ENCODE peak calls at places on chromosomes 16 and 17, in seven cellular contexts. G, F, K, L, X, N and I are unnamed samples.

GRCh38 chr16:58709338-58709737 is 24.8 kb upstream of the SLC38A7 start:
- DNase-seq in G (no peak), F (no peak), K (no peak), L (no peak), X (no peak), N (no peak), I (no peak)

GRCh38 chr17:3683054-3683511 is 12.9 kb downstream of the P2RX5 start:
- DNase-seq in G (no peak), F (no peak), K (no peak), L (no peak), X (peak), N (peak), I (peak)

GRCh38 chr16:60929-61878 is 7.6 kb downstream of the SNRNP25 start:
- DNase-seq in G (no peak), F (no peak), K (peak), L (no peak), X (no peak), N (no peak), I (no peak)

GRCh38 chr17:8069587-8069860 is 18.0 kb downstream of the ALOX12B start:
- DNase-seq in G (no peak), F (no peak), K (no peak), L (no peak), X (no peak), N (no peak), I (no peak)

GRCh38 chr17:40319651-40320550 is 10.9 kb downstream of the RARA start:
- DNase-seq in G (no peak), F (no peak), K (no peak), L (no peak), X (peak), N (no peak), I (no peak)

GRCh38 chr16:1993731-1994131 is 4.0 kb downstream of the SYNGR3 start:
- DNase-seq in G (no peak), F (no peak), K (no peak), L (peak), X (no peak), N (no peak), I (peak)

GRCh38 chr16:59259074-59259963 is 525.2 kb upstream of the GOT2 start:
- DNase-seq in G (no peak), F (no peak), K (no peak), L (no peak), X (no peak), N (no peak), I (no peak)

GRCh38 chr17:13413001-13413400 is 188.7 kb downstream of the HS3ST3A1 start:
- DNase-seq in G (no peak), F (no peak), K (no peak), L (peak), X (no peak), N (no peak), I (no peak)

GRCh38 chr17:6423931-6424330 is 11.0 kb downstream of the AIPL1 start:
- DNase-seq in G (no peak), F (no peak), K (no peak), L (no peak), X (no peak), N (no peak), I (no peak)

GRCh38 chr17:6425407-6425806 is 9.5 kb downstream of the AIPL1 start:
- DNase-seq in G (no peak), F (no peak), K (no peak), L (no peak), X (no peak), N (no peak), I (no peak)

GRCh38 chr17:6421700-6422604 is 13.0 kb downstream of the AIPL1 start:
- DNase-seq in G (peak), F (peak), K (peak), L (peak), X (peak), N (peak), I (peak)

GRCh38 chr17:6420173-6420641 is 14.7 kb downstream of the AIPL1 start:
- DNase-seq in G (no peak), F (no peak), K (no peak), L (peak), X (no peak), N (no peak), I (peak)

GRCh38 chr17:6422654-6423241 is 12.2 kb downstream of the AIPL1 start:
- DNase-seq in G (no peak), F (no peak), K (no peak), L (no peak), X (no peak), N (no peak), I (no peak)
- TF ChIP-seq CTCF in G (no peak), F (no peak), K (no peak), L (no peak), X (no peak), N (no peak), I (no peak)

GRCh38 chr17:18257747-18258355 is 687 bp downstream of the FLII start:
- DNase-seq in G (peak), F (peak), K (peak), L (peak), X (no peak), N (peak), I (peak)
- TF ChIP-seq CTCF in G (peak), F (no peak), K (no peak), L (no peak), X (no peak), N (no peak), I (no peak)

DNA sequence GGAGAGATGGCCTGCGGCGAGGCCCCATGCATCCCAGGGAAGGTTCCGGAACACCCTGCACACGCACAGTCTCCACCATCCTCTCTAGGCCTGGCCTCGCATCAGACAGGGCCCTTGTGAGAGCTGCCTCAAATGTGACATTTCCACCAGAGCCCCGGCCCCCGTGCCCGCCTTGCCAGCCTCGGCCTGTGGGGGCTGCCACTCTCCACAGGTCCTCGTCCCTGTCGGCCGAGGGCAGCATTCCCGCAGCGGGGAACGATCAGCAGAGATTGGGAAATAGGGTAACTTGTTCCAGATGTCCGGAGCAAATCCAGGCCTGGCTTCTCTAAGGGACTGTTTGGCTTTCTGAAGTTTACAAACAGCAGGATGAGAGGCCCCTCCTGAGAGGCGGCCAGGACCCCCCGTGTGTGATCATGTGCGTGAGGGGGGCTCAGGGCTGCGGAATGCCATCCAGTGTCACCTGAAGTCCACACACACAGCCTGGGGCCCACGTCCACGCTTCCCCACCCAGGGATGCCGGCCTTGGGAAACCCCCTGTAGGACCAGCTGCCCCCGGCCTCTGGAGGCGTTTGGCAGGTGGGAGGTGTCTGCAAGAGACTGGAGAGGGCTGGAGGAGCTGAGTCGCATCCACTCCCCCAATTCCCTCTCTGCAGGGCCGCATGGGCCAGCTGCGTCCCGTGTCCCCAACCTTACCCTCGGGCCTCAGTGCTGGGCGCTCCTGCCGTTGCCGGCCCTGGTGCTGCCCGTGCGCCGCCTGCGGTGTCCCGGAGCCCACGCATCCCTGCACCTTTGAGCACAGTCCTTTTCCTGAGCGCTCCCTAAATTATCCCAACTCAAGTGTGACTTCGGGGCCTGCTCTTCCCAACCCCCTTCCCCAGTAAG is 70.4 kb downstream of the ZDHHC7 start:
- DNase-seq in G (no peak), F (no peak), K (peak), L (peak), X (no peak), N (no peak), I (no peak)
- TF ChIP-seq CTCF in G (no peak), F (no peak), K (no peak), L (no peak), X (no peak), N (no peak), I (no peak)

DNA sequence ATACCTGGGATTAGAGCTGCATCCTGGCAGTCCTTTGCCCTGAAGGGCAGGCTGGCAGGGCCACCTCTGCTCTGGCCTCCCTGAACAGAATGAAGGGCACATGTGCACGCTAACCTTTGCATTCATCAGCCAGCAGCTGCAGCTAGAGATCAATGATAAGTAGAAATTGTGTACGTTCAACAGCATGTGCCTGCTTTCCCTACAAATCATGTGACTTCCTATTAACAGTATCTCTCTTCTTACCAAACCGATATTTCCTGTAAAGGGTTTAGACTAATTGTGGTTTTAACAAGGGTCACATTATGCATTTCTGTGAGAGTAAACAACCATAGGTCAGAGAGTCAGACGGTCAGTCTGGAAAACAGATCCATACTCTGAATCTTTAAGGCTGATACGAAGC is 219.5 kb downstream of the MAF start:
- DNase-seq in G (no peak), F (no peak), K (no peak), L (peak), X (no peak), N (no peak), I (no peak)
- TF ChIP-seq CTCF in G (no peak), F (no peak), K (no peak), L (no peak), X (no peak), N (no peak), I (no peak)

DNA sequence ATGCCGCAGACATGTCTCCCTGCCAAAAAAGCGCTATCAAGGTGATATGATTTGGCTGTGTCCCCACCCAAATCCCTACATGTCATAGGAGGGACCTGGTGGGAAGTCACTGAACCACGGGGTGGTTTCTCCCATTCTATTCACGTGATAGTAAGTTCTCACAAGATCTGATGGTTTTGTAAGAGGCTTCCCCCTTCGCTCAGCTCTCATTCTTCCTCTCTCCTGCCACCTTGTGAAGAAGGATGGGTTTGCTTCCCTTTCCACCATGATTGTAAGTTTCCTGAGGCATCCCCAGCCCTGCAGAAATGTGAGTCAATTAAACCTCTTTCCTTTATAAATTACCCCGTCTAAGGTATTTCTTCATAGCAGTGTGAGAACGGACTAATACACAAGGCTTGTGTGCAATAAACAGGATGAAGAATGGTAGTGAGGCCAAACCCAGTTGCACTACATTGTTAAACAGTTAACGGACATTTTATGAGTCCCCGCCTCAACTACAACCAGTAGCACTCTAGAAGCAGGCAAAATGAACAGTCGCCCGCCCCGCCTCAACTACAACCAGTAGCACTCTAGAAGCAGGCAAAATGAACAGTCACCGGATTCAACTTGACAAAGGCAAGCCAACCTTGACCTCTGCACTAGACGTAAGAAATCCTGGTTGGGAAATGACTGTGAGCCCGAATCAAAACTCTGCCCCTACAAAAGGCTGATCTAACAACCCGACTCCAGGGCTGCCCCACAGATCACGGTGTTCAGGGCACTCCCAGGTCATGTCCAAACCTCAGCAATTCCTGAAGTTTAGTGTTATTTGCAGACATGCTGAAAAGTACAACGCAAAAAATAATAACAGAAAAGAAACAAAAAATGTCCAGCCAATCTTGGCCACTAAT is 26.3 kb downstream of the VPS53 start:
- DNase-seq in G (peak), F (no peak), K (no peak), L (peak), X (no peak), N (no peak), I (peak)
- TF ChIP-seq CTCF in G (peak), F (no peak), K (peak), L (peak), X (no peak), N (peak), I (no peak)

DNA sequence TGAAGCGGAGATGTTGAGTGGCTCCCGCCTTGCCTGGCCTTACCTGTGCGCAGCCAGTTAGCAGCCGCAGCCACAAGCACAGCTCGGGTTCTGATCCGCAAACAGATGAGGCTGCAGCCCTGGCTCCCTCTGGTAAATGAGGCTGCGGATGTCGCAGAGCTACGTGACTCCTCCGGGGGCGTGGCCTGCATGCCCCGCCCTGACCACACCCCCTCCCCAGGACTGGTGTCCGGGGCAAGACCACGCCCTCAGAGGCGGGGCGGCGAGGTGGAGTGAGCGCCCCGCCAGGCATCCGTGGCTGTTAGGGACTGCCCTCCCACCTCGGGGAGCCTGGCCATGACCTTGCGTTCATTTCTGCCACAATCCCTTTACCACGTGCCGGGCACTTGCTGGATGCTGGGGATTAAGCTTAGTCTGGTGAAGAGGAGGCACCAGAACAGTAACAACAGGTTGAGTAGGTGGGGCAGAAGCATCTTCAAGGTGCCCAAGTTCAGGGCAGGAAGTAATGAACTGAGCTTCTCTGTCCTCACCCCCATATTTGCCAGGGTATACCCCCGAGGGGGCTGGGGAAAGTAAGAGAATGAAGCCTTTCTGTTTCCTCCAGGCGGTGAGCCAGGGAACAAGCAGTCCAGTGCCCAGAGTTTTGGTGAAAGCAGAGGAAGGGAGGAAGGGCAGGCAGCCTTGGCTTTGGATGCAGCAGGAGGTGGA is at the start of gene ALDOC:
- DNase-seq in G (peak), F (peak), K (peak), L (peak), X (peak), N (peak), I (peak)
- TF ChIP-seq CTCF in G (no peak), F (peak), K (no peak), L (no peak), X (no peak), N (no peak), I (no peak)

GRCh38 chr17:75612906-75613626 is 20.2 kb upstream of the SMIM5 start:
- DNase-seq in G (no peak), F (no peak), K (no peak), L (no peak), X (no peak), N (no peak), I (no peak)

GRCh38 chr17:75614556-75615270 is 18.5 kb upstream of the SMIM5 start:
- DNase-seq in G (no peak), F (no peak), K (no peak), L (no peak), X (no peak), N (no peak), I (no peak)

GRCh38 chr17:75611746-75612437 is 21.3 kb upstream of the SMIM5 start:
- DNase-seq in G (no peak), F (no peak), K (no peak), L (no peak), X (no peak), N (no peak), I (no peak)

GRCh38 chr17:75615301-75615700 is 17.9 kb upstream of the SMIM5 start:
- DNase-seq in G (no peak), F (no peak), K (no peak), L (no peak), X (no peak), N (no peak), I (no peak)

DNA sequence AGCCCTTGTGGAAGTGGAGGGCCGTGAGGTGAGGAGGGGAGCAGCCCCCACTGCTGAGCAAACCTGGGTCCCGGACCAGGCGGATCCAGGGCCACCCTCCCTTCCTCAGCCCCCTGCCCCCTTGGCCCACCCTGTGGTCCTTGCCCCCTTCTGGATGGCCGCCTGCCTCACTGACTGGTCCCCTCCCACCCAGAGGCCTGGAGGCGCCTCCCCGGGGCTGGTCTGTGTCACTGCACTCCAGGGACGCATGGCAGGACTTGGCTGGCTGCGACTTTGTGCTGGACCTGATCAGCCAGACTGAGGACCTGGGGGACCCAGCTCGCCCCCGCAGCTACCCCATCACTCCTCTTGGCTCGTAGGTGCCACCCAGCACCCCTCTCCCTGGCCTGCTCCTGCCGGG is 19.2 kb upstream of the SMIM5 start:
- DNase-seq in G (no peak), F (no peak), K (no peak), L (no peak), X (no peak), N (no peak), I (no peak)
- TF ChIP-seq CTCF in G (no peak), F (no peak), K (no peak), L (peak), X (no peak), N (no peak), I (peak)

GRCh38 chr17:17109231-17109630 is 67.0 kb downstream of the MPRIP start:
- DNase-seq in G (no peak), F (no peak), K (no peak), L (no peak), X (no peak), N (no peak), I (peak)

GRCh38 chr17:17109896-17110295 is 67.6 kb downstream of the MPRIP start:
- DNase-seq in G (no peak), F (no peak), K (no peak), L (no peak), X (peak), N (no peak), I (peak)

GRCh38 chr17:17107281-17107680 is 65.0 kb downstream of the MPRIP start:
- DNase-seq in G (no peak), F (no peak), K (no peak), L (no peak), X (no peak), N (no peak), I (no peak)

GRCh38 chr17:17107891-17108680 is 65.8 kb downstream of the MPRIP start:
- DNase-seq in G (no peak), F (no peak), K (no peak), L (no peak), X (no peak), N (no peak), I (peak)

GRCh38 chr17:17108681-17109049 is 66.4 kb downstream of the MPRIP start:
- DNase-seq in G (no peak), F (peak), K (no peak), L (no peak), X (no peak), N (no peak), I (no peak)
- TF ChIP-seq CTCF in G (no peak), F (peak), K (no peak), L (no peak), X (no peak), N (no peak), I (no peak)

DNA sequence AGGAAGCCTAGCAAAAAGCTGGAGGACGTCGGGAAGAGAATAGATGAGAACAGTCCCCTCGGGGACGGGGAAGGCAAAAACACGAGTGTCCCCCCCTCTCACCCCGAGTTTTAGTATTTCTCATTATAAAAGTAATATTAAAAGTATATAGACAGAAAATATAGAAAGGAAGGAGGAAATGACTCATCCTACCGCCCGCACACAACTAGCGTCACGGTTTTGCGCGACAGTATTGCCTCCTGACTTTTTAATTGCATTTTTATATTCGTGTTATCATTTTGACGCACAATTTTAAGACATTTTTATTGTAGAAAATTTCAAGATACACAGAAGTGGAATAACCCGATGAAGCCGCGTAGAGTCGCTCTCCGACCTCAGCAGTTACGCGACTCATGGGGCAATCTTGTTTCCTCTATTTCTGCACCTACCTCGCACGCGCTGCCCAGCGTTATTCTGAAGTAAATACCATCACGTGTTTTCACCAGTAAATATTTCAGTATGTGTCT is 652 bp upstream of the SLC25A19 start:
- DNase-seq in G (peak), F (peak), K (peak), L (peak), X (peak), N (no peak), I (peak)
- TF ChIP-seq CTCF in G (peak), F (no peak), K (no peak), L (peak), X (peak), N (peak), I (no peak)